ENCODE peak calls at places on chromosomes 11 and 22, in six cellular contexts. C is fibroblast of mammary gland, R is colonic mucosa, T is body of pancreas, F is adrenal gland, U is heart right ventricle. P is an unnamed sample.

GRCh38 chr11:62338218-62338617 is 970 bp downstream of the ASRGL1 start:
- DNase-seq in C (no peak), F (no peak), U (no peak), R (no peak), T (no peak), P (no peak)

GRCh38 chr11:10930224-10930960 is 72.5 kb upstream of the ZBED5 start:
- DNase-seq in U (no peak), R (peak; percentile 42), C (peak; percentile 42), F (peak; percentile 14), T (peak; percentile 22), P (peak; percentile 33)

GRCh38 chr11:17641792-17642350 is 77.5 kb upstream of the MYOD1 start:
- DNase-seq in F (no peak), T (no peak), U (no peak), C (no peak), R (no peak), P (no peak)

GRCh38 chr11:114015117-114015516 is 40.2 kb downstream of the HTR3A start:
- DNase-seq in C (no peak), F (no peak), U (no peak), R (no peak), T (no peak), P (no peak)

GRCh38 chr11:59178401-59178800 is 6.5 kb downstream of the DTX4 start:
- DNase-seq in U (no peak), F (no peak), R (no peak), T (no peak), C (no peak), P (no peak)

GRCh38 chr11:64743591-64744543 is at the start of gene RASGRP2:
- DNase-seq in C (peak; percentile 25), F (peak; percentile 78), U (peak; percentile 92), R (peak; percentile 77), T (peak; percentile 65), P (peak; percentile 77)

GRCh38 chr11:134506046-134506445 is 94.0 kb upstream of the B3GAT1 start:
- DNase-seq in T (no peak), C (no peak), U (no peak), F (no peak), R (no peak), P (no peak)

GRCh38 chr11:86785576-86785975 is 14.8 kb upstream of the PRSS23 start:
- DNase-seq in F (no peak), U (no peak), R (no peak), C (no peak), T (no peak), P (no peak)

GRCh38 chr11:10076458-10077141 is 217.4 kb downstream of the SBF2 start:
- DNase-seq in C (peak; percentile 44), U (peak; percentile 58), R (peak; percentile 31), T (peak; percentile 59), F (peak; percentile 43), P (peak; percentile 66)

GRCh38 chr22:43263645-43264514 is 76.9 kb upstream of the TTLL12 start:
- DNase-seq in U (peak; percentile 30), T (peak; percentile 66), R (peak; percentile 64), C (peak; percentile 55), F (peak; percentile 51), P (peak; percentile 89)

GRCh38 chr22:31093956-31094622 is 13.0 kb downstream of the SMTN start:
- DNase-seq in T (peak; percentile 80), U (peak; percentile 72), R (no peak), F (no peak), C (no peak), P (no peak)

GRCh38 chr11:70139785-70140410 is 61.8 kb downstream of the ANO1 start:
- DNase-seq in U (no peak), R (no peak), T (no peak), C (no peak), F (no peak), P (no peak)

GRCh38 chr22:42299586-42300285 is 29.3 kb upstream of the TCF20 start:
- DNase-seq in C (no peak), U (no peak), T (no peak), F (peak; percentile 33), R (no peak), P (no peak)

GRCh38 chr11:32435511-32435946 is at the start of gene WT1:
- DNase-seq in R (no peak), F (no peak), T (no peak), U (peak; percentile 64), C (no peak), P (no peak)

GRCh38 chr11:91133361-91133760 is 910.5 kb upstream of the CHORDC1 start:
- DNase-seq in R (no peak), T (no peak), U (no peak), C (no peak), F (no peak), P (peak; percentile 6)

GRCh38 chr22:32615874-32616564 is 141.4 kb downstream of the FBXO7 start:
- DNase-seq in R (no peak), C (no peak), U (no peak), T (no peak), F (no peak), P (no peak)

GRCh38 chr22:50192056-50192824 is 6.5 kb downstream of the TRABD start:
- DNase-seq in F (no peak), T (peak; percentile 57), C (peak; percentile 33), U (no peak), R (no peak), P (no peak)

GRCh38 chr22:19891350-19892248 is 36.9 kb upstream of the GNB1L start:
- DNase-seq in F (no peak), R (no peak), C (peak; percentile 84), T (no peak), U (no peak), P (peak; percentile 85)

GRCh38 chr11:60899021-60899936 is 7.1 kb downstream of the PRPF19 start:
- DNase-seq in F (peak; percentile 28), U (no peak), R (peak; percentile 62), T (peak; percentile 43), C (peak; percentile 68), P (peak; percentile 83)

GRCh38 chr11:14144905-14145304 is 182.4 kb downstream of the SPON1 start:
- DNase-seq in R (no peak), C (no peak), U (no peak), F (no peak), T (no peak), P (no peak)

GRCh38 chr22:32644252-32645100 is 157.0 kb upstream of the TIMP3 start:
- DNase-seq in F (peak; percentile 55), C (no peak), T (peak; percentile 48), R (peak; percentile 30), U (peak; percentile 65), P (peak; percentile 78)

GRCh38 chr11:74860743-74861142 is 88.1 kb downstream of the XRRA1 start:
- DNase-seq in F (no peak), U (no peak), T (no peak), C (no peak), R (no peak), P (no peak)

GRCh38 chr11:83009999-83010398 is 61.7 kb downstream of the RAB30 start:
- DNase-seq in U (no peak), T (no peak), R (no peak), F (no peak), C (no peak), P (no peak)

GRCh38 chr11:8871283-8871775 is 39.7 kb upstream of the AKIP1 start:
- DNase-seq in C (peak; percentile 94), R (peak; percentile 76), T (peak; percentile 74), F (peak; percentile 67), U (peak; percentile 72), P (peak; percentile 93)

GRCh38 chr22:21568207-21569075 is 927 bp downstream of the UBE2L3 start:
- DNase-seq in T (peak; percentile 50), U (no peak), F (peak; percentile 54), C (no peak), R (peak; percentile 50), P (peak; percentile 42)

DNA sequence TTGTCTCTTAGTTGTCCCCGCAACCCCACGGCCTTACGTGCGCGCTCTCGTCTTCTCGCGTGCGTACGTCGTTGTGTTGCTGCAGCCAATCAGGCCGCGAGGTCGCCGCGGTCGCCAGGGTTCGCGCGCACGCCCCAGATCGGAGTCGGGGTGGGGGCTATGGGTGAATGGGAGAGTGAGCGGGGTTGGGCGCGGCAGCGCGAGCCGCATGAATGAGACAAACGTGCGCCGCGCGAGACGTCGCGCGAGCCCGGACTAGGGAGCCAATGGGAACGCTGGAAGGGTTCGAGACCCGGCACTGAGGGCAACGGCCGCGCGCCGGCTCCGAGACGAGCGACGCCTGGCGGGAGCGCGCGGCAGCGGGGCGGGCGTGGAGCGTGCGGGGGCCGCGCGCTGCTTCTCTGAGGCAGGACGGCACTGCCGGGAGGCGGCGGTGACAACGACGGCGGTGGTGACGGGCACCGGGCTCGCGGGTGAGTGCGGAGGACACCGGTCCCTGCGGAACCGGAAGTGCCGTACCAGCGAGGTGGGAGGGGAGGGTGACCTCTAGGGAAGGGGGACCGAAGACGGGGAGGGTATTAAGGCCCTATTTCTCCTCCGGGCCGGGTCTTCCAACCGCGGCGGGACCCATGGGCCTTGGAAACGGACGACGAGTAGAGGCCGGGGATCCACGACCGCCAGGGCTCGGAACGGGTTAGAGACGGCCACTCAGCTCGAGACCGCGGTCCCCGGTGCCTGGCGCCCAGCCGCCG is at the start of gene ZDHHC5:
- DNase-seq in R (peak; percentile 99), T (peak; percentile 99), U (peak; percentile 99), C (peak; percentile 99), F (peak; percentile 99), P (peak; percentile 100)
- TF ChIP-seq CTCF in R (peak; percentile 48), T (peak; percentile 23), U (peak; percentile 50), C (no peak), F (peak; percentile 20), P (peak; percentile 15)

GRCh38 chr11:30610628-30611027 is 24.5 kb upstream of the MPPED2 start:
- DNase-seq in F (no peak), U (no peak), C (no peak), T (no peak), R (no peak), P (no peak)

GRCh38 chr11:30603357-30603756 is 17.2 kb upstream of the MPPED2 start:
- DNase-seq in R (no peak), T (no peak), C (no peak), U (no peak), F (no peak), P (no peak)

GRCh38 chr11:30605036-30605435 is 18.9 kb upstream of the MPPED2 start:
- DNase-seq in R (no peak), F (no peak), C (no peak), T (no peak), U (no peak), P (no peak)

GRCh38 chr11:30608534-30608933 is 22.4 kb upstream of the MPPED2 start:
- DNase-seq in F (no peak), T (no peak), R (no peak), U (no peak), C (no peak), P (no peak)
- H3K4me3 ChIP-seq in F (no peak overlapping the region), T (no peak overlapping the region), R (no peak overlapping the region), U (no peak overlapping the region), C (no peak overlapping the region), P (no peak overlapping the region)

GRCh38 chr11:12973529-12974181 is 35.5 kb upstream of the RASSF10 start:
- DNase-seq in F (no peak), T (peak; percentile 16), U (no peak), R (no peak), C (no peak), P (peak; percentile 33)
- TF ChIP-seq CTCF in F (no peak), T (no peak), U (no peak), R (no peak), C (no peak), P (peak; percentile 24)

DNA sequence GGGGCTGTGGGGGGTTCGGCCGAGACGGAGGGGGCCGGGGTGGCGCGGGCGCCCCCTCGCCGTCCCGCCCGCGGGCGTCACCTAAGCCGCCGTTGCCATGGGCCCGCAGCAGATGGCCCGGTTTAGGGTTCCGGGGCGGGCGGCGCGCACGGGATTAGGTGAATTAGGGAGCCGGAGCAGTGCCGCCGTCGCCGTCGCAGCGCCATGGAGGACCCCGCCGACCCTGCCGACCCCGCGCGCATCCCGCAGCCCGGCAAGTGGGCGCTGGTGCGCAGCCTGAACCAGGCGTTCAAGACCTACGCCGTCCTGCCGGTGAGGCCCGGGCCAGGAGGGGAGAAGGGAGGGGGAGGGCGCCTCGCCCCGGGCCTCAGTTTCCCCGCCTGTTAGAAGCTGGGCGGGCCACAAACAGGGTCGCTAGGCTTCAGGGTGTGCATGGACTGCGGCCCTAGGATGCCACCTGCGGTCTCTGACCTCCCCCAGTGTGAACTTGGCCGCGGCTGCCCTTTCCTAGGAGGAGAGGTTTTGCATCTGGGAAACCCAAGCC is 10.1 kb downstream of the MYO7A start:
- DNase-seq in F (no peak), R (no peak), U (no peak), T (no peak), C (no peak), P (no peak)
- H3K4me3 ChIP-seq in F (no peak overlapping the region), R (no peak overlapping the region), U (no peak overlapping the region), T (no peak overlapping the region), C (no peak overlapping the region), P (no peak overlapping the region)